ENCODE peak calls at places on chromosome 21, in five cellular contexts. G is H9, M is mesenchymal stem cell, N is H1, F is trophoblast cell. K is an unnamed sample.
A peak's percentile ranks its signal among the peaks of the same experiment; 100 is the strongest.

GRCh38 chr21:25903599-25903998 is 168.8 kb downstream of the GABPA start:
- DNase-seq in G (no peak), M (peak; percentile 27), N (no peak), F (peak; percentile 22), K (no peak)

GRCh38 chr21:20720623-20721022 is 277.6 kb upstream of the NCAM2 start:
- DNase-seq in G (no peak), M (peak; percentile 1), N (no peak), F (no peak), K (no peak)

GRCh38 chr21:34669149-34669879 is 520 bp downstream of the CLIC6 start:
- DNase-seq in G (no peak), M (no peak), N (no peak), F (no peak), K (peak; percentile 18)

GRCh38 chr21:25639922-25640670 is 1.0 kb downstream of the JAM2 start:
- DNase-seq in G (peak; percentile 58), M (peak; percentile 3), N (no peak), F (no peak), K (peak; percentile 30)

GRCh38 chr21:24076179-24076578 is 1531.1 kb downstream of the MRPL39 start:
- DNase-seq in G (no peak), M (no peak), N (no peak), F (no peak), K (no peak)

GRCh38 chr21:26041441-26042180 is 129.0 kb downstream of the APP start:
- DNase-seq in G (no peak), M (no peak), N (no peak), F (no peak), K (no peak)

GRCh38 chr21:15332572-15332971 is 267.8 kb upstream of the NRIP1 start:
- DNase-seq in G (no peak), M (no peak), N (no peak), F (no peak), K (no peak)

GRCh38 chr21:34018910-34019309 is 54.5 kb upstream of the MRPS6 start:
- DNase-seq in G (no peak), M (no peak), N (no peak), F (no peak), K (no peak)

GRCh38 chr21:38506606-38507331 is 8.5 kb upstream of the ERG start:
- DNase-seq in G (no peak), M (peak; percentile 27), N (no peak), F (no peak), K (no peak)

GRCh38 chr21:34887729-34888568 is 161.2 kb downstream of the RUNX1 start:
- DNase-seq in G (peak; percentile 46), M (peak; percentile 98), N (no peak), F (peak; percentile 89), K (no peak)

GRCh38 chr21:15221799-15222386 is 157.1 kb upstream of the NRIP1 start:
- DNase-seq in G (peak; percentile 85), M (peak; percentile 53), N (peak; percentile 77), F (no peak), K (peak; percentile 29)

GRCh38 chr21:31132574-31133242 is 94.4 kb upstream of the KRTAP19-8 start:
- DNase-seq in G (no peak), M (peak; percentile 29), N (no peak), F (no peak), K (no peak)

GRCh38 chr21:32534113-32534512 is 51.2 kb downstream of the TCP10L start:
- DNase-seq in G (no peak), M (no peak), N (no peak), F (no peak), K (no peak)

GRCh38 chr21:21179619-21180336 is 181.6 kb downstream of the NCAM2 start:
- DNase-seq in G (no peak), M (no peak), N (no peak), F (no peak), K (no peak)

GRCh38 chr21:33023574-33024277 is 2.0 kb upstream of the OLIG2 start:
- DNase-seq in G (peak; percentile 63), M (no peak), N (no peak), F (no peak), K (no peak)

GRCh38 chr21:23223882-23224281 is 2225.7 kb downstream of the NCAM2 start:
- DNase-seq in G (no peak), M (no peak), N (peak; percentile 27), F (no peak), K (no peak)

GRCh38 chr21:26091480-26092018 is 79.0 kb downstream of the APP start:
- DNase-seq in G (no peak), M (no peak), N (no peak), F (no peak), K (no peak)

GRCh38 chr21:31552826-31553225 is 106.7 kb upstream of the SOD1 start:
- DNase-seq in G (no peak), M (no peak), N (no peak), F (no peak), K (no peak)

GRCh38 chr21:45382698-45383000 is 22.3 kb upstream of the COL18A1 start:
- DNase-seq in G (no peak), M (no peak), N (no peak), F (no peak), K (no peak)

GRCh38 chr21:29989634-29990234 is 49.9 kb upstream of the GRIK1 start:
- DNase-seq in G (no peak), M (no peak), N (no peak), F (no peak), K (no peak)

GRCh38 chr21:34367320-34367935 is 3.6 kb downstream of the KCNE2 start:
- DNase-seq in G (peak; percentile 50), M (peak; percentile 78), N (no peak), F (peak; percentile 85), K (no peak)

GRCh38 chr21:33684068-33684467 is 41.8 kb downstream of the ITSN1 start:
- DNase-seq in G (no peak), M (no peak), N (no peak), F (no peak), K (no peak)

GRCh38 chr21:17611414-17612022 is 1.2 kb downstream of the BTG3 start:
- DNase-seq in G (peak; percentile 70), M (peak; percentile 95), N (no peak), F (peak; percentile 81), K (peak; percentile 53)

GRCh38 chr21:33940164-33940563 is 24.6 kb upstream of the ATP5PO start:
- DNase-seq in G (no peak), M (peak; percentile 94), N (no peak), F (no peak), K (no peak)

GRCh38 chr21:27094182-27094948 is 127.5 kb upstream of the ADAMTS5 start:
- DNase-seq in G (no peak), M (no peak), N (no peak), F (no peak), K (no peak)

DNA sequence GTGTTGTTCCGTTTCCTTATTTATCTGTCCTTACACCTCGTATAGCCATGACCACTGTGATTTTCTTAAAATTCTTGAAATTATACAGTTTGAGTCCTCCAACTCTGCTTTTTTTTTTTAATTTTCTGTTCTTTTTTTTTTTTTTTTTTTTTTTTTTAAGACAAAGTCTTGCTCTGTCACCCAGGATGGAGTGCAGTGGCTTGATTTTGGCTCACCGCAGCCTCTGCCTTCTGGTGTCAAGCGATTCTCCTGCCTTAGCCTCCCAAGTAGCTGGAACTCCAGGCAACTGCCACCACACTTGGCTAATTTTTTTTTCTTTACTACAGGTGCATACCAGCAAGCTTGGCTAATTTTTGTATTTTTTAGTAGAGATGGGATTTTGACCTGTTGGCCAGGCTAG is 48.9 kb downstream of the DIP2A start:
- DNase-seq in G (no peak), M (no peak), N (no peak), F (no peak), K (no peak)
- H2BK12ac ChIP-seq in G (no peak overlapping the region), M (no peak overlapping the region), N (no peak overlapping the region), F (no peak overlapping the region), K (no peak overlapping the region)

GRCh38 chr21:36321325-36322082 is 1.5 kb downstream of the MORC3 start:
- DNase-seq in G (peak; percentile 46), M (peak; percentile 45), N (no peak), F (no peak), K (peak; percentile 9)
- H3K4me1 ChIP-seq in G (peaks cover 3% of the 10 kb centered on the region), M (peaks cover 5% of the 10 kb centered on the region), N (peaks cover 5% of the 10 kb centered on the region), F (peaks cover 5% of the 10 kb centered on the region), K (peaks cover 4% of the 10 kb centered on the region)

DNA sequence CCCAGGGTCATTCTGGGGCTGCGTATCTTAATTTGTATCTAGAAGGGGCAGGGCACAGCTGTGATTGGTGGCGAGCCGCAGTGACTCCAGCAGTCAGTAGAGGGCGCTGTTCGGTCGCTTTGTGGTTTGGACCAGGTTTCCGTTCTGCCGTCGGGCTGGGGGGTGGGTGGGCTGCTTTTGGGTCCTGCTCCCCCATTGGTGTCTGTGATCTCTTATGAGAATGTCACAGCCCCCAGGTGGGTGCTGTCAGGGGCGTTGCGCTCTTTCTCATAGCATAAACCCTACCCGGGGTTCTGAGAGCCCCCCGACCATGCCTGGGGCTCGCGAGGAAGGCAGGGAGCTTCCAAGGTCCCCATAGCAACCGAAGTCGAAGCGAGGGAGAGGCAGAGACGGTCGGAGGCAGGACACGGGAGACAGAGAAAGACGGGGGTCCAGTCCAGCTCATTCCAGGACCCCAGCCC is 5.4 kb downstream of the TFF3 start:
- DNase-seq in G (peak; percentile 80), M (peak; percentile 12), N (no peak), F (no peak), K (peak; percentile 80)
- H3K9ac ChIP-seq in G (no peak overlapping the region), M (no peak overlapping the region), N (no peak overlapping the region), F (no peak overlapping the region), K (no peak overlapping the region)

GRCh38 chr21:37220433-37220980 is 46.6 kb downstream of the VPS26C start:
- DNase-seq in G (no peak), M (no peak), N (no peak), F (no peak), K (no peak)

GRCh38 chr21:37219766-37220432 is 47.2 kb downstream of the VPS26C start:
- DNase-seq in G (no peak), M (no peak), N (no peak), F (no peak), K (no peak)

GRCh38 chr21:37224861-37225260 is 42.3 kb downstream of the VPS26C start:
- DNase-seq in G (no peak), M (no peak), N (no peak), F (no peak), K (no peak)

GRCh38 chr21:37223804-37224345 is 43.3 kb downstream of the VPS26C start:
- DNase-seq in G (no peak), M (no peak), N (no peak), F (no peak), K (no peak)

GRCh38 chr21:37220981-37221664 is 46.0 kb downstream of the VPS26C start:
- DNase-seq in G (peak; percentile 89), M (peak; percentile 72), N (peak; percentile 64), F (peak; percentile 96), K (no peak)
- H2BK12ac ChIP-seq in G (no peak overlapping the region), M (no peak overlapping the region), N (no peak overlapping the region), F (no peak overlapping the region), K (no peak overlapping the region)

GRCh38 chr21:41951876-41952567 is 1.8 kb downstream of the C2CD2 start:
- DNase-seq in G (no peak), M (no peak), N (no peak), F (no peak), K (no peak)
- H3K4me1 ChIP-seq in G (peaks cover 5% of the 10 kb centered on the region), M (peaks cover 50% of the 10 kb centered on the region), N (no peaks in the 10 kb centered on the region), F (peaks cover 22% of the 10 kb centered on the region), K (peaks cover 9% of the 10 kb centered on the region)

DNA sequence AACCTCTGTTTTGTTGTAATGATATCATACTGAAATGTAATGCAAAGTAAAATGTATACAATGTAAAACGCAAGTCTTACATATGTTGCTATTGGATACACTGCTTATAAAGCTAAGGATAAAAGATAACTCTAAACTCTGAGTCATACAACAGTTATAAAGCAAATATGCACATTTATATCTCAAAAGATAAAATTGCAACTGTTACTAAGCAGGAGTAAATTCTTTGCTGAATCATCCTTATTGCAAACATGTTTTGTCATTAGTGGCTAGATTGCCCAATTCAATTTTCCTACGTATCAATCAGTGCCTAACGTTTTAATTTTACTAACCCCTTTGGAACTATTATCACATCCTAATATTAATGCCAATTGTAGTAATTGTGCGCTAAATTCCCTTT is 762.9 kb downstream of the LTN1 start:
- DNase-seq in G (no peak), M (peak; percentile 83), N (no peak), F (no peak), K (no peak)
- H3K9ac ChIP-seq in G (no peak overlapping the region), M (peak overlapping the region; percentile 71), N (no peak overlapping the region), F (no peak overlapping the region), K (no peak overlapping the region)

K was measured in neuronal stem cell.